ENCODE peak calls at places on chromosomes 7 and 10, in six cellular contexts. I is K562, W is H1, C is WTC11, U is GM23338, Q is HepG2. G is an unnamed sample.

GRCh38 chr10:76624470-76624869 is 1013.1 kb downstream of the KCNMA1 start:
- DNase-seq in I (no peak), W (no peak), Q (no peak), U (no peak), C (no peak), G (peak)

GRCh38 chr10:113027230-113027573 is 77.2 kb downstream of the TCF7L2 start:
- DNase-seq in W (no peak), Q (no peak), C (no peak), U (no peak), I (no peak), G (no peak)

GRCh38 chr7:103148131-103148993 is 537 bp downstream of the NAPEPLD start:
- DNase-seq in I (no peak), U (no peak), Q (no peak), W (no peak), C (no peak), G (peak)

GRCh38 chr7:30656611-30657010 is 25.6 kb downstream of the CRHR2 start:
- DNase-seq in C (no peak), W (no peak), Q (no peak), U (no peak), I (no peak), G (no peak)

GRCh38 chr10:119305860-119306513 is 98.6 kb downstream of the GRK5 start:
- DNase-seq in Q (no peak), C (no peak), I (peak), U (no peak), W (no peak), G (peak)

GRCh38 chr7:140593583-140593982 is 47.0 kb downstream of the DENND2A start:
- DNase-seq in W (no peak), U (no peak), Q (no peak), I (no peak), C (no peak), G (peak)

GRCh38 chr7:2109936-2110585 is 122.7 kb downstream of the MAD1L1 start:
- DNase-seq in W (no peak), I (peak), U (no peak), Q (peak), C (no peak), G (peak)

GRCh38 chr10:131402771-131403723 is 91.5 kb upstream of the TCERG1L start:
- DNase-seq in W (no peak), I (no peak), C (no peak), Q (no peak), U (no peak), G (no peak)

GRCh38 chr10:20608503-20608902 is 288.6 kb downstream of the NEBL start:
- DNase-seq in I (no peak), W (no peak), C (no peak), U (no peak), Q (no peak), G (no peak)

GRCh38 chr7:135977742-135978066 is 545 bp upstream of the MTPN start:
- DNase-seq in U (no peak), Q (no peak), I (no peak), W (no peak), C (no peak), G (no peak)

GRCh38 chr10:119299531-119299930 is 92.2 kb downstream of the GRK5 start:
- DNase-seq in Q (no peak), W (no peak), I (no peak), U (peak), C (no peak), G (no peak)

GRCh38 chr7:143408686-143409551 is at the start of gene EPHA1:
- DNase-seq in W (peak), C (peak), I (peak), Q (no peak), U (peak), G (no peak)

GRCh38 chr10:74337330-74338016 is 186.5 kb downstream of the ADK start:
- DNase-seq in W (no peak), U (no peak), C (no peak), Q (no peak), I (no peak), G (no peak)

GRCh38 chr10:125085281-125085680 is 75.1 kb downstream of the CTBP2 start:
- DNase-seq in W (no peak), U (no peak), I (no peak), C (no peak), Q (no peak), G (no peak)

GRCh38 chr10:26821699-26822542 is 38.8 kb downstream of the ABI1 start:
- DNase-seq in W (no peak), U (no peak), Q (no peak), I (no peak), C (no peak), G (no peak)

GRCh38 chr10:36256905-36257304 is 614.8 kb upstream of the FZD8 start:
- DNase-seq in I (no peak), U (no peak), C (no peak), W (no peak), Q (no peak), G (no peak)

GRCh38 chr7:111474723-111475418 is 87.4 kb downstream of the IMMP2L start:
- DNase-seq in U (no peak), C (no peak), W (no peak), I (peak), Q (no peak), G (no peak)

GRCh38 chr10:34089294-34089693 is 725.8 kb downstream of the PARD3 start:
- DNase-seq in Q (no peak), I (no peak), W (no peak), C (no peak), U (no peak), G (no peak)

GRCh38 chr10:88041243-88042161 is 178.1 kb downstream of the PTEN start:
- DNase-seq in Q (no peak), U (no peak), I (no peak), W (no peak), C (no peak), G (no peak)

GRCh38 chr10:35208536-35208935 is 81.9 kb downstream of the CREM start:
- DNase-seq in W (no peak), Q (no peak), I (no peak), C (no peak), U (no peak), G (no peak)

GRCh38 chr10:3720228-3721019 is 64.6 kb downstream of the KLF6 start:
- DNase-seq in I (no peak), Q (peak), W (no peak), U (no peak), C (no peak), G (no peak)

GRCh38 chr10:30783939-30784500 is 154.5 kb upstream of the LYZL2 start:
- DNase-seq in C (peak), W (peak), U (peak), I (peak), Q (peak), G (peak)

GRCh38 chr10:26467639-26468038 is 29.5 kb downstream of the APBB1IP start:
- DNase-seq in W (no peak), I (no peak), Q (no peak), C (no peak), U (no peak), G (no peak)

GRCh38 chr7:80954181-80954580 is 35.3 kb upstream of the SEMA3C start:
- DNase-seq in Q (no peak), C (no peak), U (no peak), W (no peak), I (no peak), G (no peak)

GRCh38 chr10:71191459-71192113 is 20.8 kb upstream of the UNC5B start:
- DNase-seq in U (peak), I (no peak), C (peak), W (no peak), Q (no peak), G (no peak)

DNA sequence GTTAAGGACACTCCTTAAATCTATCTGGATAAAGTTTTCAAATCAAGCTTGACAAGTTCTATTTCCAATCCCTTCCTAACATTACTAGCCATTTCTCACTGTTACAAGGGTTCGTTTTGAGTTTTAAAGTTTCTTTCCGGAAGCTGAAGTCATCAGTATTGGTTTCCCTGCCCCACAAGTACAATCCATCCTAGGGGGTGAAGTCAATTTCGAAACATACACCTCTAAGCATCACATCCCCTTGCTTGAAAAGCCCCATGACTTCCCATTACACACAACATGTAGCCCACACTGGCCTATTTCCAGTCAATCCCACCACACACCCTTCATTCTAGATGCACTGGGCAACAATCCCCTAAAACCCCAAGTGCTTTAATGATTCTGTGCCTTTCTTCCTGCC is 13.0 kb downstream of the DPY19L1 start:
- DNase-seq in W (no peak), I (no peak), U (no peak), Q (no peak), C (no peak), G (no peak)
- TF ChIP-seq CREB1 in W (no peak), I (no peak), U (no peak), Q (no peak), C (no peak), G (no peak)

GRCh38 chr10:117818696-117819095 is 228.0 kb downstream of the RAB11FIP2 start:
- DNase-seq in U (no peak), C (no peak), Q (no peak), I (no peak), W (no peak), G (no peak)
- TF ChIP-seq CREB1 in U (no peak), C (no peak), Q (no peak), I (no peak), W (no peak), G (no peak)

GRCh38 chr7:40502359-40502758 is 367.6 kb downstream of the SUGCT start:
- DNase-seq in I (no peak), C (no peak), Q (no peak), U (no peak), W (no peak), G (no peak)

GRCh38 chr7:40509301-40509700 is 374.5 kb downstream of the SUGCT start:
- DNase-seq in C (no peak), Q (no peak), W (no peak), U (no peak), I (no peak), G (no peak)

GRCh38 chr7:40506158-40506557 is 371.4 kb downstream of the SUGCT start:
- DNase-seq in W (no peak), C (no peak), U (no peak), I (no peak), Q (no peak), G (no peak)

DNA sequence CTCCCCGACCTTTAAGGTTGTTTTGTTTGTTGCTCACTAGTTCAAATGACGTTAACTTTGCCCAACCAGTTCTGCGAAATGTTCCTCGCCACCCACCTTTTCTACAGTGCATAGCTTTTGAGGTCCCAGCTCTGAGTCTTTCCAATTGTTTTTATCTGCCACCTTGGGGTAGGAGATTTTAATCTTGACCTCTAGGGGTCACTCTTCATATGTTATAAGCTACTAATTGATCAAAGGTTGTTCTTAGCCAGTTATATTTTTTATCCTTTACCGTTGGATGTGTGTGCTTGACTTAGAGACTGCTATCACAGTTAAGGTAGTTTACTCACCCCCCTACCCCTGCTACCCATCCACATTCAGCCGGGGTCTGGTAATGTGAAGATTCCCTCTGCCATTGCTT is 372.4 kb downstream of the SUGCT start:
- DNase-seq in C (no peak), Q (peak), I (peak), U (peak), W (no peak), G (no peak)
- TF ChIP-seq CREB1 in C (no peak), Q (no peak), I (no peak), U (no peak), W (no peak), G (no peak)

DNA sequence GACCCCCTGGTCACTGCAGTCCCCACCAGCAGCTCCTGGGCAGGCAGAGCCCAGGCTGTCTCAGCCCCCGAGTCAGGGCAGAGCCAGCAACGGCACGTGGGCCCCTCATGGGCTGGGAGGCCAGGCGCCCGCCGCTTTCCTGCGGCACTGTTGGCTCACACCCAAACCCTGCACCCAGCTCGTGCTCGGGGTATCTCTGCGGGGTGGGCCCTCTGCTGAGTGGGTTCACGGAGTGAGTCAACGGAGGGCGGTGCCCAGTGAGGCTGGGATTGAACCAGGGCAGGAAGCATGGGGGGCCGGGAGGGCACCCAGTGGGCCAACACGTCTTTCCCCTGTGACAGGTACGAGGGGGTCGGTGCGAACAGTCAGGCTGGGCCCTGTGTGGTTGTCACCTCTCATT is 28.9 kb downstream of the ADAP1 start:
- DNase-seq in C (peak), U (no peak), I (no peak), Q (no peak), W (no peak), G (no peak)
- TF ChIP-seq CREB1 in C (no peak), U (no peak), I (no peak), Q (no peak), W (no peak), G (no peak)

DNA sequence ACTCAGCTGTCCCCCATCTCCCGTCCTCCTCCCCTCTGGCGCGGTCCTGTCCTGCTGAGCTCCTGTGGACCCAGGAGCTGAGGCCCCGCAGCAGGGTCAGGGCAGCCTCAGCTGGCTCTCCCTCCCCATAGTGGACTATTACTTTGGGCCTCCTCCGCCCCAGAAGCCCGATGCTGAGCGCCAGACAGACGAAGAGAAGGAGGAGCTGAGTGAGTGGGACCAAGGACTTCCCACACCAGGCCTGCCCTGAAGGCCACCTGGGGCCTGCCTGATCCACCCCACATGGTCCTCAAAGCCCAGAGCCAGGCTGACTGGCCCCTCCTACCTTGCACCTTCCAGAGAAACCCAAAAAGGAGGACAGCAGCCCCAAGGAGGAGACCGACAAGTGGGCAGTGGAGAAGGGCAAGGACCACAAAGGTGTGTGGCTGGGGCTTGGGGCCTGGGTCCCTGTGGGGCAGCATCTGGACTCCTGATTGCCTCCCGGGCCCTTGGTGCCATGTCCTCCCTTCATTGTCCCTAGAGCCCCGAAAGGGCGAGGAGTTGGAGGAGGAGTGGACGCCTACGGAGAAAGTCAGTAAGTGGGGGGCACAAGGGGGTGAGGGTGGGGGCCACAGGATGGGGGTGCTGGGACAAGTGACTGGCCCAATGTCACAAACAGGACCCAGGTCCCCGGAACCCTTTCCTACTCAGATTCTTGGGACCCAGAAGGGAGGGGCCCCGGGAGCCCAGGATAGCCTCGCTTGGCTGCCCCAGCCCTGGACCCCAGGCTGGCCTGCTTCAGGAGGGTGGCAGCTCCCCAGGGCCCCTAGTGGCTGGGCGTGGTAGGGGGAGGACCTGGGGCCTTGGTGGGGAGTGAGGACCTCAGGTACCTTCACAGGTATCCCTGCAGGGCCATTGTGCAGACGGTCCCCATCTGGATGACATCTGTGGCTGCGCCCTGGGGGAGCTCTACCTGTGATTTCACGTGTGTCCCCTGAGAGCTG is 4.9 kb downstream of the AEBP1 start:
- DNase-seq in Q (no peak), C (no peak), I (peak), U (no peak), W (no peak), G (no peak)
- TF ChIP-seq CREB1 in Q (no peak), C (no peak), I (no peak), U (no peak), W (no peak), G (no peak)